ENCODE peak calls at places on chromosome 7, in five cellular contexts. J is HuH-7, Z is fibroblast of the aortic adventitia, F is esophagus squamous epithelium, B is ACHN. M is an unnamed sample.

GRCh38 chr7:40879941-40880558 is 745.2 kb downstream of the SUGCT start:
- DNase-seq in Z (peak; percentile 60), J (no peak), F (no peak), B (peak; percentile 31), M (no peak)

GRCh38 chr7:74023037-74023436 is 4.9 kb upstream of the ELN start:
- DNase-seq in B (peak; percentile 50), F (no peak), Z (peak; percentile 61), J (peak; percentile 45), M (no peak)

GRCh38 chr7:44959433-44959951 is 19.3 kb downstream of the MYO1G start:
- DNase-seq in F (no peak), J (no peak), B (no peak), Z (no peak), M (peak; percentile 57)

GRCh38 chr7:27191716-27192545 is 6.9 kb upstream of the HOXA11 start:
- DNase-seq in J (no peak), F (no peak), B (no peak), Z (no peak), M (no peak)

GRCh38 chr7:159218216-159219006 is 73.7 kb upstream of the VIPR2 start:
- DNase-seq in Z (no peak), F (no peak), B (no peak), J (no peak), M (no peak)

GRCh38 chr7:96786998-96787395 is 77.4 kb upstream of the SEM1 start:
- DNase-seq in B (no peak), J (no peak), F (no peak), Z (no peak), M (no peak)

GRCh38 chr7:107345898-107346297 is 124.0 kb upstream of the GPR22 start:
- DNase-seq in B (no peak), F (no peak), J (no peak), Z (no peak), M (no peak)

GRCh38 chr7:13879994-13880686 is 109.3 kb downstream of the ETV1 start:
- DNase-seq in F (no peak), B (no peak), J (no peak), Z (peak; percentile 68), M (peak; percentile 49)

GRCh38 chr7:148962823-148963582 is 65.3 kb downstream of the PDIA4 start:
- DNase-seq in F (no peak), Z (peak; percentile 86), B (peak; percentile 74), J (no peak), M (no peak)

GRCh38 chr7:100157334-100158228 is 942 bp downstream of the TRAPPC14 start:
- DNase-seq in F (no peak), B (peak; percentile 56), Z (peak; percentile 43), J (peak; percentile 87), M (no peak)

GRCh38 chr7:20784311-20785210 is 2.1 kb downstream of the SP8 start:
- DNase-seq in J (peak; percentile 89), B (peak; percentile 72), F (no peak), Z (no peak), M (no peak)

GRCh38 chr7:139321071-139321745 is 19.9 kb upstream of the FMC1 start:
- DNase-seq in Z (peak; percentile 34), B (peak; percentile 57), J (peak; percentile 36), F (no peak), M (no peak)

M was measured in keratinocyte.